ENCODE peak calls at places on chromosomes 3 and 15, in ten cellular contexts. H is T-helper 17 cell, D is choroid plexus epithelial cell, M is IMR-90, K is hypothalamus, B is heart left ventricle, F is left ventricle myocardium inferior, Q is GM04504, V is progenitor cell of endocrine pancreas, I is activated T-helper 1 cell treated with Interleukin-2 at 50 U/mL for 16 hours. R is an unnamed sample.

GRCh38 chr3:13013151-13013561 is 60.1 kb downstream of the IQSEC1 start:
- DNase-seq in H (no peak), D (no peak), M (no peak), K (no peak), B (no peak), F (no peak), Q (no peak), V (no peak), I (no peak), R (no peak)

GRCh38 chr15:90557651-90558084 is 27.9 kb downstream of the CRTC3 start:
- DNase-seq in H (no peak), D (peak), M (peak), K (peak), B (peak), F (peak), Q (peak), V (no peak), I (no peak), R (peak)

GRCh38 chr15:85493258-85493657 is 112.9 kb downstream of the AKAP13 start:
- DNase-seq in H (no peak), D (no peak), M (no peak), K (no peak), B (no peak), F (no peak), Q (no peak), V (no peak), I (no peak), R (no peak)

GRCh38 chr3:103048371-103048722 is 613.5 kb downstream of the ZPLD1 start:
- DNase-seq in H (no peak), D (peak), M (no peak), K (no peak), B (no peak), F (no peak), Q (no peak), V (no peak), I (no peak), R (peak)

GRCh38 chr3:38755130-38755529 is 60.9 kb downstream of the SCN10A start:
- DNase-seq in H (no peak), D (peak), M (peak), K (no peak), B (no peak), F (no peak), Q (no peak), V (no peak), I (no peak), R (peak)

GRCh38 chr3:152718810-152719209 is 116.1 kb upstream of the P2RY1 start:
- DNase-seq in H (no peak), D (no peak), M (no peak), K (no peak), B (no peak), F (no peak), Q (no peak), V (no peak), I (no peak), R (no peak)

GRCh38 chr3:23859012-23859743 is 53.4 kb downstream of the UBE2E1 start:
- DNase-seq in H (no peak), D (peak), M (peak), K (no peak), B (no peak), F (no peak), Q (no peak), V (no peak), I (no peak), R (peak)

GRCh38 chr15:30928076-30928475 is 24.4 kb downstream of the FAN1 start:
- DNase-seq in H (no peak), D (no peak), M (peak), K (no peak), B (no peak), F (no peak), Q (no peak), V (no peak), I (no peak), R (no peak)

GRCh38 chr15:57440799-57441198 is 64.5 kb downstream of the CGNL1 start:
- DNase-seq in H (no peak), D (peak), M (peak), K (no peak), B (no peak), F (no peak), Q (no peak), V (no peak), I (no peak), R (peak)

GRCh38 chr3:183492849-183493179 is 62.7 kb downstream of the KLHL6 start:
- DNase-seq in H (no peak), D (no peak), M (peak), K (no peak), B (no peak), F (no peak), Q (no peak), V (no peak), I (no peak), R (no peak)

GRCh38 chr15:50880651-50881114 is 27.8 kb upstream of the AP4E1 start:
- DNase-seq in H (no peak), D (peak), M (peak), K (no peak), B (no peak), F (no peak), Q (peak), V (no peak), I (no peak), R (peak)

GRCh38 chr3:48155122-48155521 is 33.1 kb downstream of the CDC25A start:
- DNase-seq in H (no peak), D (peak), M (peak), K (no peak), B (no peak), F (no peak), Q (peak), V (no peak), I (no peak), R (peak)

GRCh38 chr3:129197341-129197740 is 13.6 kb upstream of the CNBP start:
- DNase-seq in H (no peak), D (peak), M (no peak), K (no peak), B (no peak), F (no peak), Q (no peak), V (no peak), I (no peak), R (no peak)

GRCh38 chr3:97916576-97916975 is 55.7 kb downstream of the RIOX2 start:
- DNase-seq in H (no peak), D (no peak), M (no peak), K (no peak), B (no peak), F (no peak), Q (no peak), V (no peak), I (no peak), R (no peak)